ENCODE peak calls at places on chromosome 16, in four cellular contexts. One of them, this sample, is unnamed.

GRCh38 chr16:27860091-27860490 is 203.4 kb downstream of the GSG1L start:
- DNase-seq in WTC11: no peak
- DNase-seq in K562: no peak
- DNase-seq in HepG2: no peak
- DNase-seq in this sample: no peak

GRCh38 chr16:23323224-23324030 is 21.3 kb downstream of the SCNN1B start:
- DNase-seq in WTC11: no peak
- DNase-seq in K562: no peak
- DNase-seq in HepG2: no peak
- DNase-seq in this sample: no peak

GRCh38 chr16:23795369-23795768 is 40.4 kb upstream of the PRKCB start:
- DNase-seq in WTC11: no peak
- DNase-seq in K562: no peak
- DNase-seq in HepG2: no peak
- DNase-seq in this sample: no peak

GRCh38 chr16:12833939-12834338 is 30.3 kb upstream of the CPPED1 start:
- DNase-seq in WTC11: peak
- DNase-seq in K562: no peak
- DNase-seq in HepG2: peak
- DNase-seq in this sample: peak

GRCh38 chr16:476039-476438 is 50.6 kb downstream of the RAB11FIP3 start:
- DNase-seq in WTC11: no peak
- DNase-seq in K562: no peak
- DNase-seq in HepG2: no peak
- DNase-seq in this sample: no peak

GRCh38 chr16:85169333-85170065 is 57.2 kb upstream of the CIBAR2 start:
- DNase-seq in WTC11: peak
- DNase-seq in K562: peak
- DNase-seq in HepG2: no peak
- DNase-seq in this sample: peak

GRCh38 chr16:58046936-58047335 is 21.4 kb downstream of the MMP15 start:
- DNase-seq in WTC11: no peak
- DNase-seq in K562: no peak
- DNase-seq in HepG2: no peak
- DNase-seq in this sample: no peak

GRCh38 chr16:58502217-58502921 is 2.4 kb downstream of the NDRG4 start:
- DNase-seq in WTC11: no peak
- DNase-seq in K562: no peak
- DNase-seq in HepG2: no peak
- DNase-seq in this sample: no peak

GRCh38 chr16:7339700-7340099 is 7.1 kb downstream of the RBFOX1 start:
- DNase-seq in WTC11: no peak
- DNase-seq in K562: no peak
- DNase-seq in HepG2: no peak
- DNase-seq in this sample: no peak

GRCh38 chr16:24609417-24609739 is 70.0 kb downstream of the RBBP6 start:
- DNase-seq in WTC11: no peak
- DNase-seq in K562: no peak
- DNase-seq in HepG2: no peak
- DNase-seq in this sample: no peak

DNA sequence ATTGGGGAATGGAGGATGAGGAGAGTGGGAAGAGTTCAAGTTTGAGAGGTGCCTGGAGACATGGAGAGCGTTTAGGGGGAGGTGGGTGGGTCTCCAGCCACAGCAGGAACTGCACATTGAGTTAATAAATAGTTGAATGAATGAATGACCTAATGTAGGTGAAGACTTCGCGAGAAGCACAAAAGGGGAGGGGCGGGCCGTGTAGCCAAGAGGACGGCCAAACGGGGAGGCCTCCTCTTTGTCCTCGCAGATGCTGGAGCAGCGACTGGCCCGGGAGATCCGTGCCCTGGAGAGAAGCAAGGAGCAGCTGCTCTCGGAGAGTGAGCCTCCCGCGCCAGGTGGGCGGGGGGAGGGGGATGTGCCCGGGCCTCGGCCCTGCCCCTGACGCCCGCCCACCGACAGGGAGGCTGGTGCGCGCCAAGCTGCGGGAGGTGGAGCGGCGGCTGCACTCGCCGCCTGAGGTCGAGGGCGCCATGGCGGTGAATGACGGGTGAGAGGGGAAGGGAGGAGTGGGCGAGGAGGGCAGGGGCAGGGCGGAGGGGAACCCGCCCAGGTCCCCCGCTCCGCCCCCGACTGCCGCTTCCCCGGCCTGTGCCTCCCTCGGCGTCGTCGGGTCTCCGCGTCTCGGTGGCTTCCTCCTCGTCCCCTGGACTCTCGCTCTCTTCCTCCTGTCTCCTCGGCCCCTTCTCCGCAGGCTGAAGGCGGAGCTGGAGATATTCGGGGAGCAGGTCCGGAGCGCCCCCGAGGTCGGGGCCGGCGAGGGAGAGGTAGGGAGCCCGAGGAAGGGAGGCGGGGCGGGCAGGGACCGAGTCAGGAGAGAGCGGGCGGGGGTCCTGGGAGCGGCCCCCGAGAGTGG is 12.9 kb downstream of the SYCE1L start:
- DNase-seq in WTC11: peak
- DNase-seq in K562: peak
- DNase-seq in HepG2: no peak
- DNase-seq in this sample: peak
- TF ChIP-seq ELF4 in WTC11: no peak
- TF ChIP-seq ELF4 in K562: no peak
- TF ChIP-seq ELF4 in HepG2: no peak
- TF ChIP-seq ELF4 in this sample: no peak

GRCh38 chr16:72961115-72961832 is 86.7 kb downstream of the ZFHX3 start:
- DNase-seq in WTC11: no peak
- DNase-seq in K562: peak
- DNase-seq in HepG2: no peak
- DNase-seq in this sample: no peak
- TF ChIP-seq ELF4 in WTC11: no peak
- TF ChIP-seq ELF4 in K562: no peak
- TF ChIP-seq ELF4 in HepG2: no peak
- TF ChIP-seq ELF4 in this sample: no peak

GRCh38 chr16:16042076-16042475 is 92.7 kb downstream of the ABCC1 start:
- DNase-seq in WTC11: no peak
- DNase-seq in K562: no peak
- DNase-seq in HepG2: no peak
- DNase-seq in this sample: no peak
- TF ChIP-seq ELF4 in WTC11: no peak
- TF ChIP-seq ELF4 in K562: no peak
- TF ChIP-seq ELF4 in HepG2: no peak
- TF ChIP-seq ELF4 in this sample: no peak

DNA sequence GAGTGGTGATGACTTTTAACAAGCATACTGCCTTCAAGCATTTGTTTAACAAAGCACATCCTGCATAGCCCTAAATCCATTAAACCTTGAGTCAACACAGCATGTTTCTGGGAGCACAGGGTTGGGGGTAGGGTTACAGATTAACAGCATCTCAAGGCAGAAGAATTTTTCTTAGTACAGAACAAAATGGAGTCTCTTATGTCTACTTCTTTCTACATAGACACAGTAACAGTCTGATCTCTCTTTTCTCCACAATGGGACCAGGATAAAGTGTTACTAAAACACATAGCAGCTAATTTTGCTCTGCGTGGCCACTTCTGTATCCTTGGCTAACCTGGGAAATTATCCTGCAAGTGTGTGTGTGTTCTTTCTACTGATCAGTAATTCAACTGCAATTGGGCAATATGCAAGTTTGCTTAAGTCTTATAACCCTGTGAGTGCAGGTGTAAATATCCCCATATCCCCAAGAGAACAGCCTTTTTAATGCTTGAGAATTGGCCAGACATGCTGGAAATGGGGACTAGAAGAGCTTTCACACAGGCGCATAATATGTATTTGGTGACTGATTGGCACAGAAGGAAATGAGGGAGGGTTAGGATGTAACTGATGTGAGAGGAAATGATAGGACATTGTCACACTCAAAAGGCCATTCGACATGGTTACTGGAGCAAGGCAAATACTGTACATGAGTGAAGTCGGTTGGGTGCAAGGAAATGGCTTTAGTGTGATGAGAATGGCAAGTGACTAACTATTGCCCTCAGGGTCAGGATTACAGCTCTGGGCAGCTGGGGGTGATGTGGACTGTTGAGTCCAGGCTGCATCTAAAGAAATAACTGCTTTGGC is 10.8 kb upstream of the ANKS4B start:
- DNase-seq in WTC11: no peak
- DNase-seq in K562: no peak
- DNase-seq in HepG2: no peak
- DNase-seq in this sample: no peak
- TF ChIP-seq ELF4 in WTC11: no peak
- TF ChIP-seq ELF4 in K562: no peak
- TF ChIP-seq ELF4 in HepG2: no peak
- TF ChIP-seq ELF4 in this sample: no peak

GRCh38 chr16:67542464-67542863 is 13.8 kb downstream of the RIPOR1 start:
- DNase-seq in WTC11: peak
- DNase-seq in K562: peak
- DNase-seq in HepG2: no peak
- DNase-seq in this sample: peak
- TF ChIP-seq ELF4 in WTC11: no peak
- TF ChIP-seq ELF4 in K562: no peak
- TF ChIP-seq ELF4 in HepG2: no peak
- TF ChIP-seq ELF4 in this sample: no peak

GRCh38 chr16:49491111-49491670 is 117.6 kb downstream of the C16orf78 start:
- DNase-seq in WTC11: no peak
- DNase-seq in K562: no peak
- DNase-seq in HepG2: no peak
- DNase-seq in this sample: no peak
- TF ChIP-seq ELF4 in WTC11: no peak
- TF ChIP-seq ELF4 in K562: no peak
- TF ChIP-seq ELF4 in HepG2: no peak
- TF ChIP-seq ELF4 in this sample: no peak